ENCODE peak calls at places on chromosomes 6 and 20, in ten cellular contexts. T, W, G, Q, Y, O, P, N, Z and J are unnamed samples.

GRCh38 chr6:75213112-75213511 is 7.3 kb upstream of the COL12A1 start:
- DNase-seq in T (no peak), W (no peak), G (no peak), Q (no peak), Y (no peak), O (no peak), P (peak), N (no peak), Z (peak), J (no peak)

GRCh38 chr20:37565134-37565811 is 37.6 kb upstream of the BLCAP start:
- DNase-seq in T (no peak), W (no peak), G (no peak), Q (no peak), Y (no peak), O (no peak), P (peak), N (no peak), Z (no peak), J (no peak)

GRCh38 chr20:24138126-24138857 is 149.7 kb upstream of the GGTLC1 start:
- DNase-seq in T (no peak), W (no peak), G (no peak), Q (no peak), Y (no peak), O (no peak), P (no peak), N (no peak), Z (no peak), J (no peak)

GRCh38 chr6:12275084-12275483 is 15.1 kb upstream of the EDN1 start:
- DNase-seq in T (no peak), W (peak), G (peak), Q (no peak), Y (no peak), O (peak), P (peak), N (no peak), Z (no peak), J (no peak)

GRCh38 chr6:168923171-168923570 is 330.5 kb downstream of the THBS2 start:
- DNase-seq in T (no peak), W (no peak), G (no peak), Q (no peak), Y (no peak), O (no peak), P (no peak), N (no peak), Z (no peak), J (no peak)

GRCh38 chr6:140661691-140662090 is 1287.2 kb upstream of the CITED2 start:
- DNase-seq in T (no peak), W (no peak), G (no peak), Q (no peak), Y (no peak), O (no peak), P (peak), N (no peak), Z (peak), J (no peak)

GRCh38 chr6:16985484-16986284 is 116.2 kb upstream of the STMND1 start:
- DNase-seq in T (no peak), W (no peak), G (peak), Q (no peak), Y (no peak), O (no peak), P (no peak), N (no peak), Z (peak), J (no peak)

GRCh38 chr6:168229368-168229752 is 90.2 kb downstream of the DACT2 start:
- DNase-seq in T (no peak), W (no peak), G (no peak), Q (no peak), Y (no peak), O (no peak), P (no peak), N (peak), Z (no peak), J (no peak)

GRCh38 chr6:100460650-100461204 is 4.0 kb downstream of the SIM1 start:
- DNase-seq in T (no peak), W (no peak), G (peak), Q (no peak), Y (no peak), O (no peak), P (peak), N (no peak), Z (no peak), J (no peak)

GRCh38 chr6:127298475-127298874 is 31.8 kb downstream of the RNF146 start:
- DNase-seq in T (no peak), W (no peak), G (no peak), Q (no peak), Y (no peak), O (no peak), P (no peak), N (no peak), Z (no peak), J (no peak)

GRCh38 chr6:142726616-142727015 is 218.4 kb downstream of the HIVEP2 start:
- DNase-seq in T (no peak), W (no peak), G (no peak), Q (no peak), Y (no peak), O (no peak), P (no peak), N (no peak), Z (no peak), J (no peak)

GRCh38 chr20:34791289-34792020 is 34.0 kb downstream of the NCOA6 start:
- DNase-seq in T (no peak), W (no peak), G (peak), Q (no peak), Y (no peak), O (no peak), P (peak), N (no peak), Z (peak), J (no peak)

GRCh38 chr20:63735859-63736718 is at the start of gene LIME1:
- DNase-seq in T (no peak), W (peak), G (no peak), Q (no peak), Y (no peak), O (no peak), P (no peak), N (peak), Z (no peak), J (no peak)

GRCh38 chr6:10398439-10399218 is 16.2 kb downstream of the TFAP2A start:
- DNase-seq in T (no peak), W (no peak), G (no peak), Q (no peak), Y (no peak), O (no peak), P (no peak), N (peak), Z (no peak), J (no peak)

GRCh38 chr20:5230544-5230943 is 86.2 kb downstream of the PROKR2 start:
- DNase-seq in T (no peak), W (no peak), G (no peak), Q (no peak), Y (no peak), O (no peak), P (no peak), N (no peak), Z (no peak), J (no peak)

GRCh38 chr6:36315921-36316320 is 20.8 kb downstream of the BNIP5 start:
- DNase-seq in T (no peak), W (peak), G (no peak), Q (no peak), Y (no peak), O (no peak), P (no peak), N (no peak), Z (no peak), J (no peak)

GRCh38 chr6:169499728-169500265 is 202.0 kb downstream of the WDR27 start:
- DNase-seq in T (no peak), W (no peak), G (no peak), Q (no peak), Y (no peak), O (no peak), P (no peak), N (peak), Z (no peak), J (no peak)

GRCh38 chr6:6091608-6092002 is 84.9 kb upstream of the NRN1 start:
- DNase-seq in T (no peak), W (no peak), G (no peak), Q (no peak), Y (no peak), O (no peak), P (no peak), N (no peak), Z (no peak), J (no peak)

GRCh38 chr6:25465931-25466330 is 186.1 kb upstream of the SCGN start:
- DNase-seq in T (no peak), W (no peak), G (no peak), Q (no peak), Y (no peak), O (no peak), P (no peak), N (no peak), Z (peak), J (no peak)

GRCh38 chr6:6711832-6712231 is 123.3 kb downstream of the LY86 start:
- DNase-seq in T (no peak), W (no peak), G (no peak), Q (no peak), Y (no peak), O (no peak), P (no peak), N (no peak), Z (no peak), J (no peak)

GRCh38 chr20:52056203-52057062 is 135.1 kb downstream of the ZFP64 start:
- DNase-seq in T (no peak), W (no peak), G (peak), Q (no peak), Y (no peak), O (peak), P (peak), N (no peak), Z (peak), J (no peak)